ENCODE peak calls at places on chromosomes 3 and 15, in five cellular contexts. One of them, this sample, is unnamed.

GRCh38 chr3:29313074-29313473 is 32.2 kb downstream of the RBMS3 start:
- DNase-seq in MCF 10A: no peak
- DNase-seq in lung: no peak
- DNase-seq in transverse colon: no peak
- DNase-seq in GM12865: no peak
- DNase-seq in this sample: no peak

GRCh38 chr15:52783929-52784798 is 6.0 kb downstream of the ONECUT1 start:
- DNase-seq in MCF 10A: no peak
- DNase-seq in lung: no peak
- DNase-seq in transverse colon: no peak
- DNase-seq in GM12865: peak
- DNase-seq in this sample: no peak

GRCh38 chr15:76328962-76329361 is 7.6 kb upstream of the ISL2 start:
- DNase-seq in MCF 10A: peak
- DNase-seq in lung: no peak
- DNase-seq in transverse colon: no peak
- DNase-seq in GM12865: no peak
- DNase-seq in this sample: peak

GRCh38 chr3:10511809-10512494 is 6.6 kb upstream of the ATP2B2 start:
- DNase-seq in MCF 10A: peak
- DNase-seq in lung: no peak
- DNase-seq in transverse colon: no peak
- DNase-seq in GM12865: no peak
- DNase-seq in this sample: peak

GRCh38 chr15:91589360-91589759 is 264.1 kb upstream of the SLCO3A1 start:
- DNase-seq in MCF 10A: peak
- DNase-seq in lung: no peak
- DNase-seq in transverse colon: no peak
- DNase-seq in GM12865: no peak
- DNase-seq in this sample: no peak

GRCh38 chr15:69232144-69232543 is 66.6 kb upstream of the PAQR5 start:
- DNase-seq in MCF 10A: peak
- DNase-seq in lung: no peak
- DNase-seq in transverse colon: no peak
- DNase-seq in GM12865: no peak
- DNase-seq in this sample: peak

GRCh38 chr3:89946863-89947262 is 839.4 kb downstream of the EPHA3 start:
- DNase-seq in MCF 10A: peak
- DNase-seq in lung: no peak
- DNase-seq in transverse colon: peak
- DNase-seq in GM12865: no peak
- DNase-seq in this sample: no peak

GRCh38 chr3:53046171-53047170 is 598 bp upstream of the SFMBT1 start:
- DNase-seq in MCF 10A: peak
- DNase-seq in lung: peak
- DNase-seq in transverse colon: peak
- DNase-seq in GM12865: peak
- DNase-seq in this sample: no peak

GRCh38 chr3:27679691-27680090 is 42.4 kb downstream of the EOMES start:
- DNase-seq in MCF 10A: no peak
- DNase-seq in lung: no peak
- DNase-seq in transverse colon: no peak
- DNase-seq in GM12865: no peak
- DNase-seq in this sample: no peak

GRCh38 chr15:91896656-91897055 is 43.1 kb downstream of the SLCO3A1 start:
- DNase-seq in MCF 10A: no peak
- DNase-seq in lung: no peak
- DNase-seq in transverse colon: no peak
- DNase-seq in GM12865: no peak
- DNase-seq in this sample: peak

GRCh38 chr3:25724948-25725645 is 58.1 kb downstream of the NGLY1 start:
- DNase-seq in MCF 10A: no peak
- DNase-seq in lung: no peak
- DNase-seq in transverse colon: no peak
- DNase-seq in GM12865: no peak
- DNase-seq in this sample: peak

GRCh38 chr3:64824281-64824980 is 136.6 kb upstream of the ADAMTS9 start:
- DNase-seq in MCF 10A: no peak
- DNase-seq in lung: no peak
- DNase-seq in transverse colon: no peak
- DNase-seq in GM12865: no peak
- DNase-seq in this sample: peak

GRCh38 chr3:10344147-10344943 is 23.4 kb upstream of the SEC13 start:
- DNase-seq in MCF 10A: peak
- DNase-seq in lung: no peak
- DNase-seq in transverse colon: peak
- DNase-seq in GM12865: peak
- DNase-seq in this sample: peak

GRCh38 chr15:85592148-85592547 is 202.6 kb downstream of the KLHL25 start:
- DNase-seq in MCF 10A: peak
- DNase-seq in lung: no peak
- DNase-seq in transverse colon: no peak
- DNase-seq in GM12865: no peak
- DNase-seq in this sample: peak

GRCh38 chr15:39595621-39596221 is 14.8 kb downstream of the THBS1 start:
- DNase-seq in MCF 10A: no peak
- DNase-seq in lung: no peak
- DNase-seq in transverse colon: peak
- DNase-seq in GM12865: no peak
- DNase-seq in this sample: peak

GRCh38 chr3:16264174-16264707 is 502 bp downstream of the DPH3 start:
- DNase-seq in MCF 10A: no peak
- DNase-seq in lung: no peak
- DNase-seq in transverse colon: no peak
- DNase-seq in GM12865: no peak
- DNase-seq in this sample: no peak

GRCh38 chr15:38941399-38941953 is 376.9 kb upstream of the RASGRP1 start:
- DNase-seq in MCF 10A: peak
- DNase-seq in lung: no peak
- DNase-seq in transverse colon: no peak
- DNase-seq in GM12865: no peak
- DNase-seq in this sample: peak

GRCh38 chr3:69203631-69204314 is 81.4 kb upstream of the LMOD3 start:
- DNase-seq in MCF 10A: peak
- DNase-seq in lung: no peak
- DNase-seq in transverse colon: no peak
- DNase-seq in GM12865: no peak
- DNase-seq in this sample: peak

GRCh38 chr3:10351013-10351735 is 30.3 kb upstream of the SEC13 start:
- DNase-seq in MCF 10A: no peak
- DNase-seq in lung: no peak
- DNase-seq in transverse colon: no peak
- DNase-seq in GM12865: peak
- DNase-seq in this sample: no peak

GRCh38 chr3:156160653-156161052 is 40.3 kb downstream of the KCNAB1 start:
- DNase-seq in MCF 10A: no peak
- DNase-seq in lung: no peak
- DNase-seq in transverse colon: no peak
- DNase-seq in GM12865: peak
- DNase-seq in this sample: no peak

GRCh38 chr3:112005091-112005672 is 6.5 kb downstream of the TAGLN3 start:
- DNase-seq in MCF 10A: no peak
- DNase-seq in lung: no peak
- DNase-seq in transverse colon: no peak
- DNase-seq in GM12865: no peak
- DNase-seq in this sample: peak

GRCh38 chr3:27960133-27960532 is 238.0 kb upstream of the EOMES start:
- DNase-seq in MCF 10A: peak
- DNase-seq in lung: no peak
- DNase-seq in transverse colon: no peak
- DNase-seq in GM12865: no peak
- DNase-seq in this sample: peak

GRCh38 chr3:149375164-149375823 is 2.2 kb downstream of the TM4SF1 start:
- DNase-seq in MCF 10A: no peak
- DNase-seq in lung: no peak
- DNase-seq in transverse colon: no peak
- DNase-seq in GM12865: no peak
- DNase-seq in this sample: peak

GRCh38 chr3:27345045-27345444 is 24.1 kb downstream of the NEK10 start:
- DNase-seq in MCF 10A: no peak
- DNase-seq in lung: no peak
- DNase-seq in transverse colon: no peak
- DNase-seq in GM12865: no peak
- DNase-seq in this sample: no peak

GRCh38 chr3:59142581-59142980 is 92.8 kb upstream of the CFAP20DC start:
- DNase-seq in MCF 10A: no peak
- DNase-seq in lung: no peak
- DNase-seq in transverse colon: no peak
- DNase-seq in GM12865: no peak
- DNase-seq in this sample: no peak

GRCh38 chr3:142394921-142395622 is 52.8 kb downstream of the XRN1 start:
- DNase-seq in MCF 10A: no peak
- DNase-seq in lung: no peak
- DNase-seq in transverse colon: no peak
- DNase-seq in GM12865: no peak
- DNase-seq in this sample: no peak

GRCh38 chr3:59290358-59290757 is 240.5 kb upstream of the CFAP20DC start:
- DNase-seq in MCF 10A: peak
- DNase-seq in lung: no peak
- DNase-seq in transverse colon: no peak
- DNase-seq in GM12865: no peak
- DNase-seq in this sample: peak

GRCh38 chr3:187958432-187959003 is 195.4 kb upstream of the LPP start:
- DNase-seq in MCF 10A: no peak
- DNase-seq in lung: no peak
- DNase-seq in transverse colon: peak
- DNase-seq in GM12865: no peak
- DNase-seq in this sample: no peak

GRCh38 chr15:42134617-42135243 is 21.7 kb downstream of the PLA2G4F start:
- DNase-seq in MCF 10A: no peak
- DNase-seq in lung: no peak
- DNase-seq in transverse colon: no peak
- DNase-seq in GM12865: no peak
- DNase-seq in this sample: no peak

GRCh38 chr15:75327491-75327890 is 8.4 kb upstream of the COMMD4 start:
- DNase-seq in MCF 10A: no peak
- DNase-seq in lung: no peak
- DNase-seq in transverse colon: no peak
- DNase-seq in GM12865: no peak
- DNase-seq in this sample: no peak

GRCh38 chr15:90004671-90005070 is 3.5 kb downstream of the ZNF710 start:
- DNase-seq in MCF 10A: peak
- DNase-seq in lung: peak
- DNase-seq in transverse colon: peak
- DNase-seq in GM12865: peak
- DNase-seq in this sample: peak

GRCh38 chr3:46228259-46229222 is 13.7 kb upstream of the CCR3 start:
- DNase-seq in MCF 10A: peak
- DNase-seq in lung: no peak
- DNase-seq in transverse colon: no peak
- DNase-seq in GM12865: no peak
- DNase-seq in this sample: peak

GRCh38 chr15:39593071-39594055 is 12.5 kb downstream of the THBS1 start:
- DNase-seq in MCF 10A: no peak
- DNase-seq in lung: no peak
- DNase-seq in transverse colon: peak
- DNase-seq in GM12865: no peak
- DNase-seq in this sample: peak

GRCh38 chr15:63360170-63360569 is 21.5 kb downstream of the CA12 start:
- DNase-seq in MCF 10A: no peak
- DNase-seq in lung: no peak
- DNase-seq in transverse colon: no peak
- DNase-seq in GM12865: no peak
- DNase-seq in this sample: no peak

GRCh38 chr3:133390715-133391114 is 9.1 kb upstream of the BFSP2 start:
- DNase-seq in MCF 10A: no peak
- DNase-seq in lung: no peak
- DNase-seq in transverse colon: no peak
- DNase-seq in GM12865: no peak
- DNase-seq in this sample: no peak

GRCh38 chr15:57323806-57324589 is 52.3 kb upstream of the CGNL1 start:
- DNase-seq in MCF 10A: peak
- DNase-seq in lung: peak
- DNase-seq in transverse colon: peak
- DNase-seq in GM12865: peak
- DNase-seq in this sample: peak

GRCh38 chr15:41934843-41935242 is 37.5 kb downstream of the EHD4 start:
- DNase-seq in MCF 10A: peak
- DNase-seq in lung: no peak
- DNase-seq in transverse colon: peak
- DNase-seq in GM12865: peak
- DNase-seq in this sample: peak

GRCh38 chr3:149752788-149753136 is 473 bp upstream of the COMMD2 start:
- DNase-seq in MCF 10A: no peak
- DNase-seq in lung: no peak
- DNase-seq in transverse colon: no peak
- DNase-seq in GM12865: no peak
- DNase-seq in this sample: no peak

GRCh38 chr3:194738254-194739093 is 52.8 kb downstream of the FAM43A start:
- DNase-seq in MCF 10A: peak
- DNase-seq in lung: no peak
- DNase-seq in transverse colon: no peak
- DNase-seq in GM12865: no peak
- DNase-seq in this sample: peak

GRCh38 chr3:138361561-138361971 is 13.2 kb downstream of the MRAS start:
- DNase-seq in MCF 10A: no peak
- DNase-seq in lung: no peak
- DNase-seq in transverse colon: no peak
- DNase-seq in GM12865: no peak
- DNase-seq in this sample: no peak

This sample was measured in bronchial epithelial cell.